ENCODE peak calls at places on chromosome 13, in seven cellular contexts. D is CD8-positive, alpha-beta T cell; N is HFF-Myc; V is ovary; S is CD4-positive, alpha-beta T cell; R is endothelial cell; B is heart left ventricle. X is an unnamed sample.

GRCh38 chr13:35349052-35349451 is 127.4 kb downstream of the MAB21L1 start:
- DNase-seq in D (no peak), N (no peak), V (no peak), S (no peak), R (no peak), B (no peak), X (no peak)

GRCh38 chr13:106573855-106574254 is 5.9 kb upstream of the ARGLU1 start:
- DNase-seq in D (no peak), N (no peak), V (peak), S (no peak), R (no peak), B (peak), X (no peak)

GRCh38 chr13:81171065-81171647 is 830.2 kb upstream of the SPRY2 start:
- DNase-seq in D (no peak), N (no peak), V (no peak), S (no peak), R (no peak), B (no peak), X (no peak)

GRCh38 chr13:67238277-67238859 is 8.2 kb upstream of the PCDH9 start:
- DNase-seq in D (no peak), N (no peak), V (no peak), S (no peak), R (no peak), B (no peak), X (peak)

GRCh38 chr13:107348471-107348870 is 780.5 kb upstream of the ARGLU1 start:
- DNase-seq in D (no peak), N (no peak), V (no peak), S (no peak), R (no peak), B (no peak), X (no peak)

GRCh38 chr13:25874907-25875306 is 176.9 kb downstream of the SHISA2 start:
- DNase-seq in D (peak), N (no peak), V (no peak), S (peak), R (no peak), B (no peak), X (no peak)

GRCh38 chr13:105847532-105848295 is 687.7 kb downstream of the EFNB2 start:
- DNase-seq in D (no peak), N (no peak), V (no peak), S (no peak), R (no peak), B (no peak), X (no peak)

GRCh38 chr13:52454459-52454824 is 836 bp upstream of the CKAP2 start:
- DNase-seq in D (peak), N (no peak), V (no peak), S (no peak), R (no peak), B (no peak), X (peak)

GRCh38 chr13:51315658-51316057 is 23.8 kb upstream of the SERPINE3 start:
- DNase-seq in D (no peak), N (no peak), V (no peak), S (no peak), R (no peak), B (no peak), X (no peak)

GRCh38 chr13:112582305-112582704 is 5.6 kb downstream of the TUBGCP3 start:
- DNase-seq in D (no peak), N (no peak), V (no peak), S (no peak), R (no peak), B (no peak), X (no peak)

GRCh38 chr13:49216334-49216733 is 3.8 kb upstream of the MLNR start:
- DNase-seq in D (no peak), N (no peak), V (no peak), S (no peak), R (no peak), B (no peak), X (no peak)

GRCh38 chr13:49217962-49218492 is 2.1 kb upstream of the MLNR start:
- DNase-seq in D (no peak), N (no peak), V (no peak), S (no peak), R (no peak), B (no peak), X (no peak)

GRCh38 chr13:49213539-49213938 is 6.6 kb upstream of the MLNR start:
- DNase-seq in D (no peak), N (no peak), V (no peak), S (no peak), R (no peak), B (no peak), X (no peak)

GRCh38 chr13:49213997-49214916 is 5.9 kb upstream of the MLNR start:
- DNase-seq in D (no peak), N (no peak), V (no peak), S (no peak), R (no peak), B (no peak), X (no peak)

DNA sequence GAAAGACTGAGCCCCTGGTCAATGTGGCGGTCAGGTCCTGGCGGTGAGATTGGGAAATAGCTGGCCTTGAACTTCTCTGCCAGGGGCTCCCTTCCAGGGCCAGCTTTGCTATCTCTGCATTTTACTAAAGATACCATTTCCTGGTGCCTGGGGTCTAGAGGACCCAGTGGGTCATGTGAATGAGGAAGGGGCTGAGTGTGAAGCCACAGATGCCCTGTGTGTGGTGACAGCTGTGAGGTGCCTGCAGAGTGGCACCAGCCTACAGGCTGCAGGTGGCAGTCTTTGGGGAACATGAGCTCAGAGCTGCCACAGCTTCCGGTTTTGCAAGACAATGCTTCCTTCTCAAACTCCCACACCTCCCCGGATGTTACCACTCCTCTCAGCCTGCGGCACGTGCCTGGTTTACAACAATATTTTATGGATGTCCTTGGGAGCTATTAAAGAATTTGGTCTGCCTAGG is 5.2 kb upstream of the MLNR start:
- DNase-seq in D (peak), N (no peak), V (no peak), S (peak), R (no peak), B (peak), X (no peak)
- TF ChIP-seq CTCF in D (peak), N (no peak), V (no peak), S (peak), R (no peak), B (no peak), X (no peak)

DNA sequence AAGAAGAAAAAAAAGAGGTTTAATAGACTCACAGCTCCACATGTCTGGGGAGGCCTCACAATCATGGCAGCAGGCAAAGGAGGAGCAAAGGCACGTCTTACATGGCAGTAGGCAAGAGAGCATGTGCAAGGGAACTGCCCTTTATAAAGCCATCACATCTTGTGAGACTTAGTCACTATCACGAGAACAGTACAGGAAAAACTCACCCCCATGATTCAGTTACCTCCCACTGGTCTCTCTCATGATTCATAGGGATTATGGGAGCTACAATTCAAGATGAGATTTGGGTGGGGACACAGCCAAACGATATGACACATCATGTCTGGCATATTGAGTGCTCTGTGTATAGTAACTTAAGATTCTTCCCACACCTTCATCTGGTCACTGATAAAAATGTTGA is 60.2 kb upstream of the AKAP11 start:
- DNase-seq in D (no peak), N (peak), V (no peak), S (no peak), R (no peak), B (no peak), X (no peak)
- TF ChIP-seq CTCF in D (no peak), N (no peak), V (no peak), S (no peak), R (no peak), B (no peak), X (no peak)

GRCh38 chr13:86464193-86464592 is 665.0 kb upstream of the SLITRK6 start:
- DNase-seq in D (no peak), N (no peak), V (no peak), S (no peak), R (no peak), B (no peak), X (no peak)
- TF ChIP-seq CTCF in D (no peak), N (no peak), V (no peak), S (no peak), R (no peak), B (no peak), X (peak)

GRCh38 chr13:45721203-45721731 is 19.1 kb downstream of the CBY2 start:
- DNase-seq in D (no peak), N (no peak), V (no peak), S (no peak), R (no peak), B (no peak), X (no peak)

GRCh38 chr13:45717324-45717723 is 15.2 kb downstream of the CBY2 start:
- DNase-seq in D (no peak), N (no peak), V (no peak), S (no peak), R (no peak), B (no peak), X (no peak)

GRCh38 chr13:45715351-45715750 is 13.2 kb downstream of the CBY2 start:
- DNase-seq in D (no peak), N (no peak), V (no peak), S (no peak), R (no peak), B (no peak), X (no peak)

GRCh38 chr13:45718992-45719391 is 16.9 kb downstream of the CBY2 start:
- DNase-seq in D (no peak), N (no peak), V (no peak), S (no peak), R (peak), B (no peak), X (no peak)

DNA sequence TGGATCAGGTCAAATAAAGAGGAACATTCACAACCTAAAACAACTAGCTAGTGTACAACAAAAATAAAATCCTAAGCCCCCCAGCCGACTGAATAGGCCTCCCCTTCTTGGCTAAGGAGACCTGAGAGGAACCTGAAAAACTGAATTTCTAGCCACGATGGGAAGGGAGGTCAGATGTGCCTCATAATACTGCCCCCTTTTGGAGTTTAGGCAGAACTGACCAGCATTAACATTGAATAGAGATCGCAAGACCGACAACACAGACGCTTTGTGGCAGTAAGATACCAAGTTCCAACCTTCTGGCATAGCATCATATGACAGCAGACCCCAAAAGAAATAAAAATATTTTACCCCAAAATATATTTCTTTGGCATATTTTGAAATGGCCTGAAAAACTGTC is 15.9 kb downstream of the CBY2 start:
- DNase-seq in D (no peak), N (no peak), V (no peak), S (no peak), R (peak), B (no peak), X (peak)
- TF ChIP-seq CTCF in D (peak), N (peak), V (no peak), S (peak), R (peak), B (no peak), X (peak)

GRCh38 chr13:56396318-56396717 is 744.4 kb upstream of the PRR20A start:
- DNase-seq in D (no peak), N (no peak), V (no peak), S (no peak), R (no peak), B (no peak), X (no peak)
- TF ChIP-seq CTCF in D (no peak), N (no peak), V (no peak), S (no peak), R (no peak), B (no peak), X (no peak)

GRCh38 chr13:27619711-27620376 is 485 bp downstream of the LNX2 start:
- DNase-seq in D (peak), N (no peak), V (no peak), S (peak), R (peak), B (peak), X (peak)
- TF ChIP-seq CTCF in D (no peak), N (no peak), V (peak), S (peak), R (no peak), B (no peak), X (peak)

DNA sequence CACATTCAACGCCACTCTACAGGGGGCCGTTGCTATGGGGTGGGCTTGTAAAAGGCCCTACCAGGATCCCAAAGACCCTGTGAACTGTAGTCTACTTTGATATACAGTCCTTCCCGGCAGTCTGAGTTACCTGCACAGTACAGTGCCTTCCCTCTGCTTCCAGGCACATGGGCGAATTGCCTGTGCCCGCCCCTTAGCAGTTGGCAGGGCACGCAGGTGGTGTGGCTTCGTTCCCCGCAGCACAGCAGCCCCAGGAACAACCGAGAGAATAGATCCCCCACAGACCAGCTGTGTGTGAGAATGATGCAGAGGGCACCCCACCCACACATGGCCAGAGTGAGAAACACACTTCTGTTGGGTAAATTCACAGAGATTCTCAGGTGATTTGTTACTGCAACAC is 60.6 kb downstream of the MRPL57 start:
- DNase-seq in D (no peak), N (no peak), V (no peak), S (no peak), R (no peak), B (no peak), X (no peak)
- TF ChIP-seq CTCF in D (no peak), N (no peak), V (no peak), S (no peak), R (no peak), B (no peak), X (no peak)

DNA sequence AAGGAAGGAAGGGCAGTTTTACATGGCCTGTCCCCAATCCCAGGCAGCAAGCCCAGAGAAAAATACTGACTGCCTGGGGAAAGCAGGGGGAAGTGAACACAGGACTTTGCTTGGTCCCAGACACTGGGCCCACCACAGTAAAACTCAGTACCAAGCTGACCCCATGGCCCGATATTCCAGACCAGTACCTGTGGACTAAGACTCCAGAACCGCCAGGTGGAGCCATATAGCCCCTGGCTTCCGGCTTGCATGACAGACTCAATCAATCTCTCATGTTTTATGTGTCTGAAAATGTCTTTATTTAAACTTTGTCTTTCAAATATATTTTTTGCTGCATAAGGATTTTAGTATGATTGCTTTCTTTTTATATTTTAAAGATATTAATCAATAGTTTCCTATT is 767.9 kb upstream of the SLITRK6 start:
- DNase-seq in D (no peak), N (no peak), V (no peak), S (no peak), R (no peak), B (no peak), X (no peak)
- TF ChIP-seq CTCF in D (no peak), N (peak), V (no peak), S (no peak), R (no peak), B (no peak), X (peak)

GRCh38 chr13:26980099-26981031 is 191.2 kb downstream of the USP12 start:
- DNase-seq in D (no peak), N (no peak), V (no peak), S (no peak), R (no peak), B (no peak), X (no peak)

GRCh38 chr13:26978081-26978860 is 193.3 kb downstream of the USP12 start:
- DNase-seq in D (no peak), N (no peak), V (no peak), S (no peak), R (no peak), B (peak), X (no peak)

GRCh38 chr13:26976336-26976735 is 195.3 kb downstream of the USP12 start:
- DNase-seq in D (no peak), N (no peak), V (no peak), S (no peak), R (no peak), B (no peak), X (no peak)

GRCh38 chr13:26977541-26977940 is 194.1 kb downstream of the USP12 start:
- DNase-seq in D (no peak), N (no peak), V (no peak), S (no peak), R (no peak), B (no peak), X (no peak)

GRCh38 chr13:26979334-26979733 is 192.3 kb downstream of the USP12 start:
- DNase-seq in D (no peak), N (no peak), V (no peak), S (no peak), R (no peak), B (no peak), X (no peak)
- TF ChIP-seq CTCF in D (no peak), N (no peak), V (no peak), S (no peak), R (no peak), B (no peak), X (no peak)